ENCODE peak calls at places on chromosome 17, in six cellular contexts. T, O, K, U, E and D are unnamed samples.

GRCh38 chr17:75182319-75182568 is 515 bp downstream of the SUMO2 start:
- ATAC-seq in T (peak), E (no peak), U (peak), O (no peak), K (peak), D (peak)

GRCh38 chr17:16506188-16506587 is 14.2 kb upstream of the LRRC75A start:
- ATAC-seq in K (no peak), T (no peak), U (no peak), O (no peak), E (no peak), D (no peak)

GRCh38 chr17:81364278-81365147 is 30.7 kb upstream of the BAHCC1 start:
- ATAC-seq in T (no peak), K (peak), E (no peak), O (no peak), U (no peak), D (peak)

GRCh38 chr17:83109793-83110645 is 30.6 kb downstream of the METRNL start:
- ATAC-seq in E (peak), T (peak), K (peak), O (no peak), U (no peak), D (peak)

GRCh38 chr17:69523252-69523861 is 108.9 kb downstream of the MAP2K6 start:
- ATAC-seq in E (peak), O (no peak), U (no peak), K (peak), T (peak), D (peak)

GRCh38 chr17:47735536-47736011 is 2.5 kb downstream of the TBX21 start:
- ATAC-seq in T (no peak), U (no peak), E (no peak), O (peak), K (no peak), D (no peak)

GRCh38 chr17:70375813-70376448 is 206.6 kb downstream of the KCNJ2 start:
- ATAC-seq in O (no peak), K (no peak), U (no peak), E (no peak), T (no peak), D (no peak)

GRCh38 chr17:8556074-8556473 is 74.5 kb downstream of the MYH10 start:
- ATAC-seq in O (no peak), E (no peak), K (no peak), T (no peak), U (no peak), D (no peak)

GRCh38 chr17:4598776-4599504 is 14.6 kb downstream of the SMTNL2 start:
- ATAC-seq in E (peak), T (no peak), U (no peak), K (peak), O (no peak), D (peak)

GRCh38 chr17:3594056-3594810 is 15.0 kb downstream of the TRPV1 start:
- ATAC-seq in O (no peak), T (peak), E (peak), U (no peak), K (peak), D (no peak)

GRCh38 chr17:77254961-77255741 is 114.4 kb downstream of the SEC14L1 start:
- ATAC-seq in O (no peak), U (no peak), K (no peak), E (peak), T (peak), D (peak)

GRCh38 chr17:74317071-74317470 is 9.0 kb upstream of the KIF19 start:
- ATAC-seq in T (no peak), E (no peak), K (no peak), O (no peak), U (no peak), D (no peak)